ENCODE peak calls at places on chromosomes 1 and 21, in seven cellular contexts. B, L, O, Q, F, Z and G are unnamed samples.

GRCh38 chr1:201463071-201463552 is 5.9 kb downstream of the PHLDA3 start:
- DNase-seq in L (peak; percentile 78), B (no peak), F (no peak), O (no peak), Q (no peak), Z (no peak), G (no peak)

GRCh38 chr1:97392701-97393100 is 528.1 kb downstream of the DPYD start:
- DNase-seq in Z (no peak), B (no peak), F (peak; percentile 30), L (no peak), Q (no peak), O (no peak), G (peak; percentile 33)

GRCh38 chr1:82073659-82074058 is 272.9 kb downstream of the ADGRL2 start:
- DNase-seq in Q (no peak), O (no peak), L (no peak), F (no peak), Z (no peak), B (no peak), G (no peak)

GRCh38 chr1:42433324-42433860 is 22.4 kb downstream of the ZMYND12 start:
- DNase-seq in Z (no peak), O (no peak), F (no peak), B (no peak), L (no peak), Q (no peak), G (no peak)

GRCh38 chr1:155083865-155084721 is 5.5 kb downstream of the EFNA3 start:
- DNase-seq in Z (peak; percentile 59), B (peak; percentile 42), Q (no peak), O (no peak), L (peak; percentile 53), F (no peak), G (peak; percentile 42)

GRCh38 chr1:237794071-237794470 is 96.7 kb downstream of the ZP4 start:
- DNase-seq in L (no peak), Q (no peak), F (no peak), Z (no peak), O (no peak), B (no peak), G (peak; percentile 16)

GRCh38 chr1:224266105-224266935 is 63.7 kb downstream of the NVL start:
- DNase-seq in L (no peak), Z (no peak), O (no peak), Q (no peak), F (no peak), B (no peak), G (no peak)

GRCh38 chr1:96416111-96416595 is 305.4 kb upstream of the PTBP2 start:
- DNase-seq in Z (no peak), L (peak; percentile 92), B (no peak), Q (no peak), F (peak; percentile 97), O (peak; percentile 71), G (peak; percentile 99)

GRCh38 chr1:117590273-117590925 is 15.4 kb upstream of the TENT5C start:
- DNase-seq in O (no peak), Z (peak; percentile 51), Q (no peak), F (no peak), L (no peak), B (no peak), G (no peak)

GRCh38 chr1:22845536-22845935 is 127.1 kb downstream of the LACTBL1 start:
- DNase-seq in O (no peak), Z (no peak), Q (no peak), B (no peak), L (no peak), F (no peak), G (no peak)

GRCh38 chr1:155951753-155952504 is 10.5 kb downstream of the RXFP4 start:
- DNase-seq in F (no peak), O (no peak), L (no peak), Q (no peak), B (no peak), Z (no peak), G (no peak)

GRCh38 chr21:22961248-22961647 is 1963.0 kb downstream of the NCAM2 start:
- DNase-seq in Q (no peak), F (no peak), L (no peak), Z (no peak), B (peak; percentile 59), O (no peak), G (no peak)

GRCh38 chr1:3249846-3250501 is 181.0 kb downstream of the PRDM16 start:
- DNase-seq in Z (peak; percentile 90), F (peak; percentile 16), Q (no peak), B (no peak), L (no peak), O (no peak), G (no peak)

DNA sequence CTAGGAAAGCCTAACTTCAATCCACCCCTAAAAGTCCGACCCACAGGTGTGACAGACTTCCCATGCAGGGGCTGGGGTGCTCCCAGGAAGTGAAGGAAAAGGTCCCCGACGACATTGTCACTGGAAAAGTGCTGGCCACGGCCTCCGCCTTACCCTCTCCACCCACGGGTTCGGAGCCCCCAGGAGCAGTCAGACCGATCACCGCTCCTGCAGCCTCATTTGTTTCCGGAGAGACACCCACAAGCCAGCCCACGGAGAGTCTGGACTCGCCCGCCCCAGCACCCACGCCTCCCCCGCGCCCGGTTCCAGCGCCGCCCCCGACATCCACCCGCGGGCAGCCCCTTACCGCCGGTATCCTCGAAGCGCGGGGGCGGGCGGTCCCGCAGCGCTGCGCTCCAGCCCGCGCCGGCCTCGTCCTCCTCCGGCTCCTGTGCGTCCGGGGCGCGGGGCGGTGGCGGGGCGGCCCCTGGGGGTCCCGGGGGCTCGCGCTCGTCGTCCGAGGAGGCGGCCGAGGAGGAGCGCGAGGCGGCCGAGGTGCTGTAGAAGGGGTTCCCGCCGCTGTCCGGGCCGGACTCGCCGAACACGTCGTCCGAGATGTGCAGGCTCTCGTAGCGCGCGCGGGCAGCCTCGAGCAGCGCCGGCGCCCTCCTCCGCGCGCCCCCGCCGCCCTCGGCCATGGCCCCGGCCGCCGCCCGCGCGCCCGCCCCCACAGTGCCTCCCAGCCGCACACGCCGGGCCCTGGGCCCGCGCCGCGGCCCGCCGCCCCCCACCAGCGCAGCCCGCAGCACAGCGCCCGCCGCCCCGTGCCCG is 675 bp downstream of the PGBD5 start:
- DNase-seq in F (no peak), B (no peak), L (peak; percentile 10), Q (no peak), Z (no peak), O (no peak), G (no peak)
- H3K4me3 ChIP-seq in F (no peak overlapping the region), B (no peak overlapping the region), L (no peak overlapping the region), Q (peak overlapping the region; percentile 60), Z (peak overlapping the region; percentile 75), O (peak overlapping the region; percentile 57), G (no peak overlapping the region)

DNA sequence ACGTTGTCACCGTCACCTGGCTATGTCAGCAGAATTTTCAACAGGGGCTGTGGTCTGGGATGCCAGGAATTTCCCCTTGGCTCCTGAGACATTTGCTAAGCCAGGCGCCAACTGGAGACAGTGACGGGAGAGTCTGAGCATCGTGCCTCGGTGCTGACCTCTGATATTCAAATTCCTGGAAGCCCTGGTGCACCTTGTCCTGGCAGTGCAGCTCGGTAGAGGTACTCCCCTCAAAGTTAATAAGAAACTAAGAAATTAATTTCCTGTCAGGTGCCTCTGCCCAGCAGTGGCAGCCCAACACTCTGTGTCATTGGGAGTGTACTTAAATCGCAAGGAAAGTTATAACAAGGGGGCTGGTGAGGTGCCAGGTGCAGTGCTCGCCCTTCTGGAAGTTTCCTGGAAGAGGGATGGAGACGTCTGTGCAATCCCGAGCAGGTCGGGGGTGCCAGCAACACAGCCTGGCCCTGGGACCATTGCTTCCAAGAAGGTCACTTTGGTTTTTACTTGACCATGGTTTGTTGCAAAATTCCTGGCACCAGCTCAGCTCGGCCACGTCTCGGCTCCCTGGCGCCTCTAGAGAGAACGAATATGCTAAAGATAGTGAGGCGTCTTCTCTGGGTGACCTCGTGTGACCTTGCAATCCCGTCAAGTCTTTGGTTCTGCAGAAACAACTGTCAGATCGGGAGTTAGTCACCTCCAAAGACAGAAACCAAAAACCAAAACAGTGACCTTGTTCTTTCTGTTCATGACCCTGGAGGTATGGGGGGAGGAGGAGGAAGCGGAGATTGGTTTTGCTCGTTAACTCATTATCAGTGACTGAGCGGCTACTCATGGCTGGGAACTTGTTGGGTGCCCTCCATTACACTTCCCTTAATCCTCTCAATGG is 149.5 kb upstream of the VAMP3 start:
- DNase-seq in F (no peak), Q (no peak), Z (no peak), L (no peak), B (no peak), O (peak; percentile 43), G (no peak)
- H3K4me3 ChIP-seq in F (no peak overlapping the region), Q (no peak overlapping the region), Z (no peak overlapping the region), L (no peak overlapping the region), B (no peak overlapping the region), O (no peak overlapping the region), G (no peak overlapping the region)

GRCh38 chr1:198637915-198638437 is 864 bp upstream of the PTPRC start:
- DNase-seq in F (no peak), Z (no peak), B (no peak), Q (no peak), O (no peak), L (no peak), G (no peak)

GRCh38 chr1:198641506-198641905 is 2.7 kb downstream of the PTPRC start:
- DNase-seq in O (no peak), F (no peak), Z (no peak), B (no peak), L (no peak), Q (no peak), G (no peak)

GRCh38 chr1:198638894-198639319 is at the start of gene PTPRC:
- DNase-seq in L (no peak), Q (no peak), B (no peak), O (no peak), F (no peak), Z (no peak), G (no peak)

GRCh38 chr1:198638441-198638840 is 399 bp upstream of the PTPRC start:
- DNase-seq in B (no peak), L (no peak), O (no peak), Z (no peak), F (no peak), Q (no peak), G (no peak)

GRCh38 chr1:198639581-198640235 is 868 bp downstream of the PTPRC start:
- DNase-seq in O (no peak), Z (no peak), Q (no peak), L (no peak), F (no peak), B (no peak), G (no peak)
- H3K4me3 ChIP-seq in O (peak overlapping the region; percentile 15), Z (peak overlapping the region; percentile 37), Q (peak overlapping the region; percentile 39), L (no peak overlapping the region), F (no peak overlapping the region), B (peak overlapping the region; percentile 58), G (no peak overlapping the region)

GRCh38 chr1:244002721-244003120 is 48.4 kb upstream of the ZBTB18 start:
- DNase-seq in Q (no peak), F (no peak), O (no peak), Z (no peak), L (no peak), B (peak; percentile 73), G (no peak)
- H3K4me3 ChIP-seq in Q (no peak overlapping the region), F (no peak overlapping the region), O (no peak overlapping the region), Z (no peak overlapping the region), L (no peak overlapping the region), B (peak overlapping the region; percentile 14), G (no peak overlapping the region)

DNA sequence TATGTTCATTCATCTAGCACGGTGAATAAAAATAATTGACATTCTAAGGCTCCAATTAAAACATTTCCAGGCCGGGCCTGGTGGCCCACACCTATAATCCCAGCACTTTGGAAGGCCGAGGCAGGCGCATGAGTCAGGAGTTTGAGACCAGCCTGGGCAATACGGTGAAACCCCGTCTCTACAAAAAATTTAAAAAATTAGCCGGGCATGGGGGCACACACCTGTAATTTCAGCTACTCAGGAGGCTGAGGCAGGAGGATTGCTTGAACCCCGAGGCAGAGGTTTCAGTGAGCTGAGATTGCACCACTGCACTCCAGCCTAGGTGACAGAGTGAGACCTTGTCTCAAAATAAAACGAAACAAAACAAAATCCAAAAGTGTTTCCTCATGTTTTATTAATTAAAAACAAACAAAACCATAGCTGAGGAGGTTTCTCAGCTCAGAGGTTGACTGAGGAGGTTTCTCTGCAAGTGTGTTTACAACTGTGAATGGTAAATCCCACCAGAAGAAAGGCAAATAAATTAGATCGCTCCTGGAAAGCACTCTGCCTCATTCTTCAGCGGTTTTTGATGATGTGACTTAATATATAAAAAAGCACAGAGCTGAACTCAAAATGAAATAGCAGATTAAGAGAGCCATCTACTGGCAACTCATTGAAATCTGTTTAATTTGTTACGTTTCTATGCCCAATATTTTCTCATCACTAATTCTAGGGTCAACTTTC is 37.7 kb upstream of the ATG4C start:
- DNase-seq in L (no peak), B (no peak), O (no peak), Q (no peak), F (peak; percentile 67), Z (no peak), G (peak; percentile 75)
- H3K4me3 ChIP-seq in L (no peak overlapping the region), B (no peak overlapping the region), O (no peak overlapping the region), Q (peak overlapping the region; percentile 24), F (no peak overlapping the region), Z (no peak overlapping the region), G (no peak overlapping the region)